ENCODE peak calls at places on chromosomes 6 and 20, in four cellular contexts. One of them, this sample, is unnamed.

GRCh38 chr6:113596907-113597583 is 260.1 kb upstream of the MARCKS start:
- DNase-seq in NT2/D1: no peak
- DNase-seq in lower lobe of right lung: no peak
- DNase-seq in adrenal gland: no peak
- DNase-seq in this sample: peak; percentile 71

GRCh38 chr6:305371-306206 is 13.3 kb downstream of the DUSP22 start:
- DNase-seq in NT2/D1: no peak
- DNase-seq in lower lobe of right lung: no peak
- DNase-seq in adrenal gland: no peak
- DNase-seq in this sample: no peak

GRCh38 chr6:107999341-107999740 is 41.3 kb upstream of the SEC63 start:
- DNase-seq in NT2/D1: no peak
- DNase-seq in lower lobe of right lung: no peak
- DNase-seq in adrenal gland: no peak
- DNase-seq in this sample: no peak

GRCh38 chr6:164025180-164025579 is 610.7 kb downstream of the QKI start:
- DNase-seq in NT2/D1: no peak
- DNase-seq in lower lobe of right lung: no peak
- DNase-seq in adrenal gland: no peak
- DNase-seq in this sample: no peak

GRCh38 chr6:166736606-166737005 is 109.6 kb upstream of the RPS6KA2 start:
- DNase-seq in NT2/D1: no peak
- DNase-seq in lower lobe of right lung: no peak
- DNase-seq in adrenal gland: no peak
- DNase-seq in this sample: no peak

GRCh38 chr6:5135783-5136376 is 50.7 kb downstream of the PPP1R3G start:
- DNase-seq in NT2/D1: no peak
- DNase-seq in lower lobe of right lung: no peak
- DNase-seq in adrenal gland: peak; percentile 49
- DNase-seq in this sample: no peak

GRCh38 chr6:35413911-35414310 is 38.2 kb upstream of the FANCE start:
- DNase-seq in NT2/D1: no peak
- DNase-seq in lower lobe of right lung: no peak
- DNase-seq in adrenal gland: no peak
- DNase-seq in this sample: no peak

GRCh38 chr6:149332602-149333311 is 15.2 kb downstream of the TAB2 start:
- DNase-seq in NT2/D1: no peak
- DNase-seq in lower lobe of right lung: no peak
- DNase-seq in adrenal gland: no peak
- DNase-seq in this sample: no peak

GRCh38 chr20:62924567-62925419 is 1.5 kb downstream of the DIDO1 start:
- DNase-seq in NT2/D1: no peak
- DNase-seq in lower lobe of right lung: peak; percentile 38
- DNase-seq in adrenal gland: peak; percentile 49
- DNase-seq in this sample: no peak

GRCh38 chr6:22071655-22072054 is 225.2 kb downstream of the PRL start:
- DNase-seq in NT2/D1: no peak
- DNase-seq in lower lobe of right lung: no peak
- DNase-seq in adrenal gland: peak; percentile 28
- DNase-seq in this sample: peak; percentile 57

GRCh38 chr6:114648847-114649246 is 306.0 kb upstream of the HS3ST5 start:
- DNase-seq in NT2/D1: no peak
- DNase-seq in lower lobe of right lung: no peak
- DNase-seq in adrenal gland: no peak
- DNase-seq in this sample: no peak

GRCh38 chr6:107047807-107048206 is 19.8 kb downstream of the MTRES1 start:
- DNase-seq in NT2/D1: no peak
- DNase-seq in lower lobe of right lung: no peak
- DNase-seq in adrenal gland: no peak
- DNase-seq in this sample: no peak

GRCh38 chr20:53489528-53489927 is 104.1 kb downstream of the ZNF217 start:
- DNase-seq in NT2/D1: no peak
- DNase-seq in lower lobe of right lung: no peak
- DNase-seq in adrenal gland: no peak
- DNase-seq in this sample: no peak

GRCh38 chr20:59144831-59145196 is 18.8 kb upstream of the ZNF831 start:
- DNase-seq in NT2/D1: no peak
- DNase-seq in lower lobe of right lung: no peak
- DNase-seq in adrenal gland: no peak
- DNase-seq in this sample: no peak

GRCh38 chr20:18466574-18466893 is 296 bp downstream of the DZANK1 start:
- DNase-seq in NT2/D1: no peak
- DNase-seq in lower lobe of right lung: no peak
- DNase-seq in adrenal gland: no peak
- DNase-seq in this sample: no peak

GRCh38 chr20:53291548-53291947 is 302.1 kb downstream of the ZNF217 start:
- DNase-seq in NT2/D1: no peak
- DNase-seq in lower lobe of right lung: no peak
- DNase-seq in adrenal gland: no peak
- DNase-seq in this sample: no peak

GRCh38 chr6:12410946-12411345 is 120.8 kb downstream of the EDN1 start:
- DNase-seq in NT2/D1: no peak
- DNase-seq in lower lobe of right lung: no peak
- DNase-seq in adrenal gland: no peak
- DNase-seq in this sample: no peak

GRCh38 chr6:138113588-138114210 is 6.5 kb upstream of the PERP start:
- DNase-seq in NT2/D1: no peak
- DNase-seq in lower lobe of right lung: no peak
- DNase-seq in adrenal gland: no peak
- DNase-seq in this sample: no peak

GRCh38 chr20:51335329-51335841 is 207.1 kb downstream of the NFATC2 start:
- DNase-seq in NT2/D1: no peak
- DNase-seq in lower lobe of right lung: no peak
- DNase-seq in adrenal gland: no peak
- DNase-seq in this sample: no peak

GRCh38 chr20:5642155-5642981 is 107.8 kb upstream of the SHLD1 start:
- DNase-seq in NT2/D1: no peak
- DNase-seq in lower lobe of right lung: peak; percentile 66
- DNase-seq in adrenal gland: peak; percentile 83
- DNase-seq in this sample: no peak

GRCh38 chr6:139194740-139195139 is 59.9 kb downstream of the HECA start:
- DNase-seq in NT2/D1: no peak
- DNase-seq in lower lobe of right lung: no peak
- DNase-seq in adrenal gland: no peak
- DNase-seq in this sample: no peak

DNA sequence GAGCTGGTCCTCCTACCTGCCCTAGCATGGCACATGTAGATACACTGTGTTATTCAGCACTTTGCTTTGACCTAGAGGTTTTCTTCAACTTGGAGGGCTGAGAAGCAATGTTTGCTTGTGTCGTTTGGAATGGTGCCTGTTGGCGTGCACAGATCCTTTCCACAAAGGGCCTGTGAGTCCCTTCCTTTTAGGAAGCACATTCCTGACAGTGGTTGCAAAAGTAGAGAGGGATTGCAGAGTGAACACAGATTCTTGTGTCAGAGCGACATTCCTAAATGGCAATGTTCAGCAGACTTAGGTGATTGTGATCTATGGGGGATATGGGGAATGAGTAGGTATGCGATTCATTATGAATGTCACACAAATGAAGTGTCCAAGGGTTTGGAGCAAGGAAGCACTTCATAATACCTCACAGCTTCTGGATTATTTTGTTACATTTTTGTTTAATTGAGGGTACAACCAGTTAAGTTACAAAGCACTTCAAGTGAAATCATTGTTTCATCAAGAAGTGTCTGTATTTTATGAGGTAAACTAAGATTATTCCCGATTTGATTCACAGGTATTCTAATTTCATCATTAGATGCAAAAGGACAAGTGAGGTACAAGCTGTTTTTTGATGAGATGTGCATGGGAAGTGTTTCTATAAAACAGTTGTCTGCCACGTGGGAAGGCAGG is 711 bp upstream of the RNF144B start:
- DNase-seq in NT2/D1: no peak
- DNase-seq in lower lobe of right lung: peak; percentile 60
- DNase-seq in adrenal gland: no peak
- DNase-seq in this sample: no peak
- H3K4me1 ChIP-seq in NT2/D1: no peaks in the 10 kb centered on the region
- H3K4me1 ChIP-seq in lower lobe of right lung: peaks cover 40% of the 10 kb centered on the region
- H3K4me1 ChIP-seq in adrenal gland: no peaks in the 10 kb centered on the region
- H3K4me1 ChIP-seq in this sample: peaks cover 3% of the 10 kb centered on the region

DNA sequence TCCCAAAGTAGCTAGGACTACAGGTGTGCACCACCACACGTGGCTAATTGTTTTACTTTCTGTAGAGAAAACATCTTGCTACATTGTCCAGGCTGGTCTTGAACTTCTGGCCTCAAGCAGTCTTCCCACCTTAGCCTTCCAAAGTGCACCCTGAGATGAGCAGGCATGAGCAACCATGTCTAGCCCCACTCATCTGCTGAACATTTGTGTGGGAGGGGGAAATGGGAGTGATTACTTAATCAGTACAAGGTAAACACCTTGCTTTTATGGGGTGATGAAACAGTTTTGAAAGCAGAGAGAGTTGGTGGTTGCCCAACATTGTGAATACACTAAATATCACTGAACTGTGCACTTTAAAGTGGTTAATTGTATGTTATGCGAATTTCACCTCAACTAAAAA is 5.3 kb downstream of the APMAP start:
- DNase-seq in NT2/D1: no peak
- DNase-seq in lower lobe of right lung: no peak
- DNase-seq in adrenal gland: peak; percentile 5
- DNase-seq in this sample: peak; percentile 13
- H3K4me1 ChIP-seq in NT2/D1: no peaks in the 10 kb centered on the region
- H3K4me1 ChIP-seq in lower lobe of right lung: peaks cover 44% of the 10 kb centered on the region
- H3K4me1 ChIP-seq in adrenal gland: no peaks in the 10 kb centered on the region
- H3K4me1 ChIP-seq in this sample: peaks cover 7% of the 10 kb centered on the region

GRCh38 chr20:34367155-34367554 is 4.1 kb downstream of the ITCH start:
- DNase-seq in NT2/D1: no peak
- DNase-seq in lower lobe of right lung: no peak
- DNase-seq in adrenal gland: no peak
- DNase-seq in this sample: no peak
- H3K4me1 ChIP-seq in NT2/D1: no peaks in the 10 kb centered on the region
- H3K4me1 ChIP-seq in lower lobe of right lung: peaks cover 55% of the 10 kb centered on the region
- H3K4me1 ChIP-seq in adrenal gland: peaks cover 14% of the 10 kb centered on the region
- H3K4me1 ChIP-seq in this sample: peaks cover 10% of the 10 kb centered on the region

DNA sequence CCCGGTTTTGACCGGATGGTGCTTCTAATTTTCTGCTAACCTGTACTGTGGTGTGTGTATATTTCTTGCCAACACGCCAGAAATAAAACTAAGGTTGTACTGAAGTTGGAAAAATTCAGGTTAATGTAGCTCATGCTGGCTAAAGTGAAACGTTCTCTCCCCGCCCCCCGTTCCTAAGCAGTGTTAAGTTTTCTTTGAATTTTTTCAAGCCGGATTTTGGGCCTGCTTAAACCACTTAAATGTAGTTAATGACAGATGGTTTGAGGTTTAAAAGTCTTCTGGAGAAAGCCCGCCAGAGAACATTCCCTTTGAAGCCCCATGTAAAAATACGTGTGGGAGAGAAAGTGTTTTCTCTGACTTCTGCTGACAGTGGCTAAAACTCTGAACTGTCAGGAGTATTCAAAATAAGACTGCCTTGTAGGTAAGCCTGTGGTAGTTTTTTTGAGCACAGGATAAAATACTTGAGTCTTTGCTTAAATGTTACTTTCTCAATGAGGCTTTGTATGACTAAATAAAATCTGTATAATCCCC is 101.4 kb downstream of the OR2B2 start:
- DNase-seq in NT2/D1: no peak
- DNase-seq in lower lobe of right lung: no peak
- DNase-seq in adrenal gland: no peak
- DNase-seq in this sample: no peak
- H3K4me1 ChIP-seq in NT2/D1: no peaks in the 10 kb centered on the region
- H3K4me1 ChIP-seq in lower lobe of right lung: peaks cover 19% of the 10 kb centered on the region
- H3K4me1 ChIP-seq in adrenal gland: peaks cover 6% of the 10 kb centered on the region
- H3K4me1 ChIP-seq in this sample: peaks cover 5% of the 10 kb centered on the region

GRCh38 chr6:127880452-127880851 is 20.4 kb downstream of the THEMIS start:
- DNase-seq in NT2/D1: no peak
- DNase-seq in lower lobe of right lung: no peak
- DNase-seq in adrenal gland: no peak
- DNase-seq in this sample: no peak
- H3K4me1 ChIP-seq in NT2/D1: no peaks in the 10 kb centered on the region
- H3K4me1 ChIP-seq in lower lobe of right lung: no peaks in the 10 kb centered on the region
- H3K4me1 ChIP-seq in adrenal gland: no peaks in the 10 kb centered on the region
- H3K4me1 ChIP-seq in this sample: no peaks in the 10 kb centered on the region

DNA sequence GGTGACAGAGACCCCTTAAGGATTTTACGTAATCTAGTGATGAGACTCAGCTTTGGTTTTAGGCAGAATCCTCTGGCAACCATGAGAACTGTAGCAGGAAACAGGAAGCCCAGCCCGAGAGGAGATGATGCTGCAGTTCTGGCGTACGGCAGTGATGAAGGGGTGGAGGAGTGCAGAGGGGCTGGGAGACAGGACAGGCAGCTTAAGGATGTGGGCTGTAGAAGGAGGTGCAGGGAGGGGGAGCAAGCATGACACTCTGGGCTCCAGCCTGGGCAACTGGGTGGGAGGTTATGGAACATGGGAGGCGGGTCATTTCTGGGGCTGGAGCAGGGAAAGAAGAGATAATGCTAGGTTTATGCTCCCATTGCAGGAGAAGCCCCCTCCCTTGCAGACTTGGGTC is 67.1 kb downstream of the LRFN2 start:
- DNase-seq in NT2/D1: no peak
- DNase-seq in lower lobe of right lung: no peak
- DNase-seq in adrenal gland: no peak
- DNase-seq in this sample: no peak
- H3K4me1 ChIP-seq in NT2/D1: peaks cover 2% of the 10 kb centered on the region
- H3K4me1 ChIP-seq in lower lobe of right lung: no peaks in the 10 kb centered on the region
- H3K4me1 ChIP-seq in adrenal gland: no peaks in the 10 kb centered on the region
- H3K4me1 ChIP-seq in this sample: no peaks in the 10 kb centered on the region

GRCh38 chr6:41325446-41326066 is 9.9 kb upstream of the NCR2 start:
- DNase-seq in NT2/D1: no peak
- DNase-seq in lower lobe of right lung: no peak
- DNase-seq in adrenal gland: no peak
- DNase-seq in this sample: no peak

GRCh38 chr6:41326092-41326491 is 9.3 kb upstream of the NCR2 start:
- DNase-seq in NT2/D1: no peak
- DNase-seq in lower lobe of right lung: no peak
- DNase-seq in adrenal gland: no peak
- DNase-seq in this sample: no peak

GRCh38 chr6:41331401-41332150 is 3.8 kb upstream of the NCR2 start:
- DNase-seq in NT2/D1: no peak
- DNase-seq in lower lobe of right lung: no peak
- DNase-seq in adrenal gland: no peak
- DNase-seq in this sample: no peak

GRCh38 chr6:41332241-41332640 is 3.2 kb upstream of the NCR2 start:
- DNase-seq in NT2/D1: no peak
- DNase-seq in lower lobe of right lung: no peak
- DNase-seq in adrenal gland: no peak
- DNase-seq in this sample: no peak

GRCh38 chr6:41327177-41327576 is 8.2 kb upstream of the NCR2 start:
- DNase-seq in NT2/D1: no peak
- DNase-seq in lower lobe of right lung: no peak
- DNase-seq in adrenal gland: no peak
- DNase-seq in this sample: no peak
- H3K4me1 ChIP-seq in NT2/D1: peaks cover under 1% of the 10 kb centered on the region
- H3K4me1 ChIP-seq in lower lobe of right lung: no peaks in the 10 kb centered on the region
- H3K4me1 ChIP-seq in adrenal gland: no peaks in the 10 kb centered on the region
- H3K4me1 ChIP-seq in this sample: no peaks in the 10 kb centered on the region

GRCh38 chr20:31516166-31516565 is 1.9 kb downstream of the HM13 start:
- DNase-seq in NT2/D1: no peak
- DNase-seq in lower lobe of right lung: no peak
- DNase-seq in adrenal gland: no peak
- DNase-seq in this sample: no peak

GRCh38 chr20:31515072-31515774 is 981 bp downstream of the HM13 start:
- DNase-seq in NT2/D1: no peak
- DNase-seq in lower lobe of right lung: no peak
- DNase-seq in adrenal gland: no peak
- DNase-seq in this sample: no peak

GRCh38 chr20:31515775-31516107 is 1.5 kb downstream of the HM13 start:
- DNase-seq in NT2/D1: no peak
- DNase-seq in lower lobe of right lung: no peak
- DNase-seq in adrenal gland: no peak
- DNase-seq in this sample: no peak

GRCh38 chr20:31517373-31517772 is 3.1 kb downstream of the HM13 start:
- DNase-seq in NT2/D1: no peak
- DNase-seq in lower lobe of right lung: no peak
- DNase-seq in adrenal gland: peak; percentile 72
- DNase-seq in this sample: no peak

GRCh38 chr20:31516651-31517050 is 2.4 kb downstream of the HM13 start:
- DNase-seq in NT2/D1: no peak
- DNase-seq in lower lobe of right lung: no peak
- DNase-seq in adrenal gland: no peak
- DNase-seq in this sample: no peak
- H3K4me1 ChIP-seq in NT2/D1: peaks cover 7% of the 10 kb centered on the region
- H3K4me1 ChIP-seq in lower lobe of right lung: peaks cover 47% of the 10 kb centered on the region
- H3K4me1 ChIP-seq in adrenal gland: peaks cover 24% of the 10 kb centered on the region
- H3K4me1 ChIP-seq in this sample: peaks cover 3% of the 10 kb centered on the region